ENCODE peak calls at places on chromosomes 7 and 10, in four cellular contexts. I is H1, G is HepG2, R is GM12878. O is an unnamed sample.

GRCh38 chr7:43568529-43568928 is 14.4 kb upstream of the STK17A start:
- DNase-seq in R (no peak), I (no peak), G (no peak), O (no peak)

GRCh38 chr10:71250842-71251241 is 38.5 kb downstream of the UNC5B start:
- DNase-seq in R (no peak), G (no peak), I (no peak), O (no peak)

GRCh38 chr10:5508786-5509185 is 9.4 kb upstream of the CALML5 start:
- DNase-seq in R (no peak), G (no peak), I (no peak), O (no peak)

GRCh38 chr10:6912424-6912823 is 332.3 kb upstream of the PRKCQ start:
- DNase-seq in I (no peak), G (no peak), R (no peak), O (no peak)

GRCh38 chr10:90742189-90742588 is 115.7 kb downstream of the HTR7 start:
- DNase-seq in I (no peak), R (no peak), G (no peak), O (no peak)

GRCh38 chr7:112089551-112089950 is 116.6 kb downstream of the DOCK4 start:
- DNase-seq in R (no peak), G (no peak), I (no peak), O (no peak)

GRCh38 chr10:24483701-24484100 is 240.0 kb downstream of the ARHGAP21 start:
- DNase-seq in I (no peak), R (no peak), G (no peak), O (peak; percentile 55)

GRCh38 chr7:7175075-7175695 is 7.2 kb upstream of the C1GALT1 start:
- DNase-seq in R (no peak), I (no peak), G (no peak), O (no peak)

GRCh38 chr10:90066435-90066834 is 365.0 kb downstream of the KIF20B start:
- DNase-seq in R (no peak), G (no peak), I (no peak), O (no peak)

GRCh38 chr7:327991-328702 is 38.2 kb downstream of the FOXL3 start:
- DNase-seq in R (no peak), I (no peak), G (no peak), O (no peak)

GRCh38 chr10:15348579-15348978 is 22.5 kb downstream of the FAM171A1 start:
- DNase-seq in R (no peak), I (no peak), G (no peak), O (no peak)

GRCh38 chr7:84105582-84105981 is 89.0 kb downstream of the SEMA3A start:
- DNase-seq in I (no peak), G (no peak), R (no peak), O (no peak)

GRCh38 chr7:47819054-47819920 is 129.0 kb downstream of the PKD1L1 start:
- DNase-seq in G (peak; percentile 70), I (peak; percentile 73), R (peak; percentile 15), O (peak; percentile 72)

GRCh38 chr7:24227603-24228359 is 56.2 kb upstream of the NPY start:
- DNase-seq in R (peak; percentile 40), G (no peak), I (no peak), O (no peak)

GRCh38 chr10:110206988-110207804 is at the start of gene MXI1:
- DNase-seq in R (no peak), G (peak; percentile 44), I (peak; percentile 78), O (no peak)

GRCh38 chr10:13707156-13707881 is 120.6 kb downstream of the PRPF18 start:
- DNase-seq in R (no peak), I (peak; percentile 73), G (peak; percentile 11), O (peak; percentile 62)

GRCh38 chr7:127897704-127898454 is 133.4 kb downstream of the LRRC4 start:
- DNase-seq in G (no peak), I (no peak), R (no peak), O (no peak)

GRCh38 chr10:31820794-31821369 is 107.7 kb downstream of the ARHGAP12 start:
- DNase-seq in G (no peak), R (no peak), I (no peak), O (no peak)

GRCh38 chr10:48215148-48215982 is 59.1 kb downstream of the FRMPD2 start:
- DNase-seq in R (peak; percentile 49), G (peak; percentile 28), I (peak; percentile 82), O (peak; percentile 54)

GRCh38 chr10:79610601-79611191 is at the start of gene SFTPA1:
- DNase-seq in R (no peak), I (no peak), G (no peak), O (no peak)

GRCh38 chr7:43873300-43873699 is 4.0 kb upstream of the MRPS24 start:
- DNase-seq in R (no peak), I (no peak), G (no peak), O (no peak)

GRCh38 chr7:134414109-134414508 is 44.8 kb downstream of the AKR1B1 start:
- DNase-seq in G (no peak), I (no peak), R (no peak), O (no peak)

GRCh38 chr10:76621886-76622620 is 1015.6 kb downstream of the KCNMA1 start:
- DNase-seq in I (no peak), G (no peak), R (no peak), O (no peak)

GRCh38 chr10:35961501-35961900 is 319.4 kb upstream of the FZD8 start:
- DNase-seq in I (no peak), R (no peak), G (no peak), O (no peak)

GRCh38 chr10:94282369-94282768 is 80.4 kb downstream of the NOC3L start:
- DNase-seq in I (no peak), G (no peak), R (no peak), O (no peak)

GRCh38 chr10:94288361-94289116 is 74.2 kb downstream of the NOC3L start:
- DNase-seq in I (no peak), R (no peak), G (no peak), O (peak; percentile 36)

GRCh38 chr10:94286898-94287297 is 75.8 kb downstream of the NOC3L start:
- DNase-seq in R (no peak), G (no peak), I (no peak), O (no peak)

GRCh38 chr10:94285271-94285670 is 77.5 kb downstream of the NOC3L start:
- DNase-seq in R (no peak), I (no peak), G (no peak), O (no peak)

DNA sequence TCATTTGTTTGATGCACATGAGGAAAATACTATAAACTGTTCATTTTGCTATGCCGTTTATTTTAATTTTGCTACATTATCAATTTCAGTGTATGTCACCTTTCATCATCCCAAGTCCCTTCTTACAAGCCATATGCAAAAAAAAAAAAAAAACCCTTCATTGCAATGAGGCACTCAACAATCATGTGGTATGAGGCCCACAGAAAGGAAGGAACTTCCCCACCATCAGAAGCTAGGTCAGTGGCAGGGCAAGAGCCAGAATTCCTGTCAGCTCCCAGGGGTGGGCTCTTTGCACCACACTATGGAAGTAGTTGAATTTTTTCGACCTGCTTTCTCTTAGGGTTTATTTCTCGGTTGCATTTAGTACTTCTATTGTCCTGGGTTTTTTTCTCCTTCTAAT is 75.4 kb downstream of the NOC3L start:
- DNase-seq in G (no peak), R (no peak), I (no peak), O (no peak)
- H3K9ac ChIP-seq in G (no peak overlapping the region), R (no peak overlapping the region), I (no peak overlapping the region), O (no peak overlapping the region)

GRCh38 chr10:132412316-132413192 is 15.6 kb downstream of the PWWP2B start:
- DNase-seq in R (no peak), I (no peak), G (no peak), O (no peak)
- H3K4me1 ChIP-seq in R (no peaks in the 10 kb centered on the region), I (peaks cover 28% of the 10 kb centered on the region), G (peaks cover 36% of the 10 kb centered on the region), O (peaks cover 11% of the 10 kb centered on the region)

GRCh38 chr7:28354601-28355062 is 57.7 kb upstream of the CREB5 start:
- DNase-seq in R (no peak), G (no peak), I (no peak), O (no peak)

GRCh38 chr7:28360739-28361138 is 51.6 kb upstream of the CREB5 start:
- DNase-seq in R (no peak), I (no peak), G (no peak), O (no peak)

GRCh38 chr7:28356619-28357018 is 55.7 kb upstream of the CREB5 start:
- DNase-seq in G (no peak), R (no peak), I (no peak), O (no peak)

GRCh38 chr7:28355553-28356319 is 56.6 kb upstream of the CREB5 start:
- DNase-seq in R (no peak), I (no peak), G (no peak), O (no peak)

GRCh38 chr7:28358423-28358868 is 53.9 kb upstream of the CREB5 start:
- DNase-seq in G (no peak), I (no peak), R (no peak), O (peak; percentile 86)
- TF ChIP-seq SUZ12 in G (no peak), I (no peak), R (no peak), O (no peak)

GRCh38 chr10:87657370-87657769 is 2.3 kb upstream of the PAPSS2 start:
- DNase-seq in I (no peak), G (no peak), R (no peak), O (no peak)

GRCh38 chr10:87658383-87658795 is 1.3 kb upstream of the PAPSS2 start:
- DNase-seq in G (no peak), I (no peak), R (no peak), O (no peak)

GRCh38 chr10:87654212-87654611 is 5.5 kb upstream of the PAPSS2 start:
- DNase-seq in R (no peak), G (no peak), I (no peak), O (no peak)

GRCh38 chr10:87658858-87659555 is 671 bp upstream of the PAPSS2 start:
- DNase-seq in I (peak; percentile 59), G (no peak), R (no peak), O (no peak)

DNA sequence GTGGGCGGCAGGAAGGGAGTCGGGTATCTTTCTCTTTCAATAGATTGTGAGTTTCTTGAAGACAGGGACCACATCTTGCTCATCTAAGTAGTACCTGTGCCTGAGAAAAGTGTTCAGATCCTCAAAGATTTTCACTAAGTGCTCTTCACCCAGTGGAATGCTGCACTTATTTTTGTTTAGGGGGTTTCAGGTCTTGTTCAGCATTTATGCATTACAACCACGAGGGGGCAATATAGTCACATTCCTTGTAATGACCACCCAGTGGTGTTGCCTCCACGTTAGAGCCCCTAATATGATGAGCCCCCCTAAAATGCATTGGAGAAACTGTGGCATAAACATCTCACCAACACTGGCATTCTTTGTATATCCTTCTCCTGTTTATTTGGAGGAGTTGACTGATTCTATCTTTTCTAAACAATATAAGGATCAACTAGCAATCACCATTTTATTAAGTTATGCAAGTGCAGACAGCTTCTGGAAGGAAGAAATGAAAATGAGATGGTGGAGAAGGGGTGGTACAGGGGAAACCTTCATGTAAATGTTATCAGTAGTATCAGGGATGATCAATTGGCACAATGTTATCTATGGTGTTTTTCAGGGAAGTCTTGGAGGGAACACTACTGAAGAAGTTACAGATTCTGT is 3.1 kb upstream of the PAPSS2 start:
- DNase-seq in I (no peak), R (no peak), G (peak; percentile 51), O (no peak)
- H3K9ac ChIP-seq in I (no peak overlapping the region), R (no peak overlapping the region), G (no peak overlapping the region), O (no peak overlapping the region)

GRCh38 chr10:106348933-106349332 is 815.6 kb downstream of the SORCS1 start:
- DNase-seq in R (no peak), G (no peak), I (no peak), O (no peak)
- H3K4me1 ChIP-seq in R (no peaks in the 10 kb centered on the region), G (no peaks in the 10 kb centered on the region), I (no peaks in the 10 kb centered on the region), O (no peaks in the 10 kb centered on the region)

DNA sequence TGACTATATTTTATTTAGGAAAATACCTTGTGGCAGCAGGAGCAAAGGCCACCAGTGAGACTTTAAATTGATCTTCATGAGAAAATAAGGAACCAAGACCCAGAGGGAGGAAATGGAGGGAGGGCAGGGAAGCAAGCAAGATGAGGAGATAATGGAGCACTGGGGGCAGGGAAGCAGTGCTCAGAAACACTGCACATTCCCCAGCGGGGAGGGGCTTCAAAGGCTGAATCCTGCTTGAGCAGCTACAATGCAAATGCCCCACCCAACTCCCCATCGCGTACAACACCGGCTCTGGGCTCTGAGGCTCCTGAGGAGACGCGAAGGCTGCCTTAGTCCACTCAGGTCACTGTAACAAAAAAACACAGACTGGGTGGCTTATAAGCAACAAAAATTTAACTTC is 503.8 kb downstream of the GRID1 start:
- DNase-seq in I (no peak), G (no peak), R (no peak), O (peak; percentile 20)
- TF ChIP-seq SUZ12 in I (no peak), G (no peak), R (no peak), O (no peak)

O was measured in NT2/D1.